ENCODE peak calls at places on chromosomes 12 and 14, in six cellular contexts. V, K, J, M, N and L are unnamed samples.

GRCh38 chr14:50366115-50366514 is 30.6 kb downstream of the CDKL1 start:
- DNase-seq in V (no peak), K (no peak), J (no peak), M (no peak), N (no peak), L (no peak)

GRCh38 chr12:114701104-114701414 is 17.1 kb upstream of the TBX3 start:
- DNase-seq in V (no peak), K (peak), J (no peak), M (no peak), N (no peak), L (no peak)

GRCh38 chr12:32650508-32650907 is 28.6 kb upstream of the DNM1L start:
- DNase-seq in V (no peak), K (no peak), J (no peak), M (no peak), N (no peak), L (no peak)

GRCh38 chr14:92224348-92224954 is 98.5 kb upstream of the SLC24A4 start:
- DNase-seq in V (no peak), K (no peak), J (no peak), M (no peak), N (no peak), L (no peak)

GRCh38 chr14:99517643-99518381 is 36.6 kb downstream of the CCNK start:
- DNase-seq in V (no peak), K (no peak), J (no peak), M (no peak), N (peak), L (no peak)

GRCh38 chr14:85142982-85143381 is 387.0 kb upstream of the FLRT2 start:
- DNase-seq in V (no peak), K (no peak), J (no peak), M (no peak), N (no peak), L (no peak)

GRCh38 chr14:50260511-50260910 is 29.1 kb upstream of the SOS2 start:
- DNase-seq in V (no peak), K (no peak), J (peak), M (peak), N (no peak), L (no peak)

GRCh38 chr12:120369476-120370342 is 745 bp upstream of the MSI1 start:
- DNase-seq in V (no peak), K (no peak), J (no peak), M (no peak), N (no peak), L (no peak)

GRCh38 chr14:96631621-96632362 is 129.6 kb downstream of the PAPOLA start:
- DNase-seq in V (no peak), K (no peak), J (peak), M (no peak), N (peak), L (peak)

GRCh38 chr14:91614187-91614586 is 104.1 kb upstream of the PPP4R3A start:
- DNase-seq in V (no peak), K (no peak), J (no peak), M (no peak), N (no peak), L (no peak)